ENCODE peak calls at places on chromosomes 4 and X, in five cellular contexts. H, W, F, P and X are unnamed samples.

GRCh38 chr4:16764622-16765021 is 133.8 kb downstream of the LDB2 start:
- DNase-seq in H (no peak), W (no peak), F (no peak), P (peak; percentile 52), X (no peak)

GRCh38 chr4:69122476-69122875 is 26.2 kb downstream of the UGT2B7 start:
- DNase-seq in H (no peak), W (no peak), F (no peak), P (no peak), X (no peak)

GRCh38 chr4:158253350-158253980 is 43.2 kb downstream of the TMEM144 start:
- DNase-seq in H (peak; percentile 27), W (peak; percentile 25), F (peak; percentile 11), P (peak; percentile 40), X (no peak)

GRCh38 chr4:111066887-111067286 is 444.0 kb upstream of the PITX2 start:
- DNase-seq in H (no peak), W (no peak), F (no peak), P (peak; percentile 70), X (no peak)

GRCh38 chr4:21780158-21780557 is 168.4 kb downstream of the KCNIP4 start:
- DNase-seq in H (no peak), W (no peak), F (no peak), P (peak; percentile 70), X (no peak)

GRCh38 chr4:37970702-37971101 is 10.5 kb downstream of the PTTG2 start:
- DNase-seq in H (peak; percentile 78), W (peak; percentile 68), F (peak; percentile 51), P (peak; percentile 75), X (no peak)

GRCh38 chrX:45009371-45010000 is 136.5 kb downstream of the KDM6A start:
- DNase-seq in H (no peak), W (no peak), F (no peak), P (peak; percentile 58), X (no peak)

GRCh38 chr4:54941994-54942552 is 183.3 kb downstream of the KDR start:
- DNase-seq in H (no peak), W (peak; percentile 10), F (peak; percentile 22), P (no peak), X (peak; percentile 75)

GRCh38 chrX:107684956-107685385 is 56.7 kb downstream of the PRPS1 start:
- DNase-seq in H (peak; percentile 83), W (no peak), F (no peak), P (peak; percentile 49), X (no peak)

GRCh38 chr4:53908661-53909078 is 155.7 kb downstream of the CHIC2 start:
- DNase-seq in H (no peak), W (no peak), F (no peak), P (peak; percentile 94), X (peak; percentile 34)

GRCh38 chr4:59583845-59584568 is 1616.1 kb upstream of the ADGRL3 start:
- DNase-seq in H (no peak), W (no peak), F (no peak), P (no peak), X (no peak)

GRCh38 chr4:141899541-141899940 is 263.2 kb downstream of the IL15 start:
- DNase-seq in H (no peak), W (no peak), F (no peak), P (no peak), X (no peak)

GRCh38 chr4:172709376-172709775 is 459.2 kb upstream of the GALNT7 start:
- DNase-seq in H (no peak), W (no peak), F (no peak), P (no peak), X (peak; percentile 11)

GRCh38 chrX:154058207-154058997 is 38.7 kb upstream of the IRAK1 start:
- DNase-seq in H (no peak), W (peak; percentile 6), F (no peak), P (no peak), X (no peak)

GRCh38 chr4:84937381-84937977 is 29.0 kb downstream of the WDFY3 start:
- DNase-seq in H (no peak), W (no peak), F (no peak), P (no peak), X (no peak)

GRCh38 chr4:22030321-22030720 is 81.7 kb upstream of the KCNIP4 start:
- DNase-seq in H (no peak), W (no peak), F (no peak), P (no peak), X (peak; percentile 1)

GRCh38 chr4:184814686-184815045 is 11.1 kb downstream of the ACSL1 start:
- DNase-seq in H (no peak), W (no peak), F (no peak), P (peak; percentile 59), X (no peak)

GRCh38 chr4:48698029-48698901 is 81.8 kb downstream of the FRYL start:
- DNase-seq in H (peak; percentile 78), W (no peak), F (no peak), P (peak; percentile 89), X (no peak)

GRCh38 chrX:151880895-151881294 is 31.8 kb upstream of the MAGEA4 start:
- DNase-seq in H (no peak), W (no peak), F (no peak), P (no peak), X (no peak)